ENCODE peak calls at places on chromosomes 6 and 20, in eight cellular contexts. One of them, this sample, is unnamed.

GRCh38 chr6:49325901-49326300 is 137.2 kb downstream of the MMUT start:
- DNase-seq in fibroblast of lung: no peak
- DNase-seq in SK-N-MC: no peak
- DNase-seq in neural progenitor cell: no peak
- DNase-seq in A673: peak; percentile 2
- DNase-seq in HCT116: no peak
- DNase-seq in K562: no peak
- DNase-seq in GM12878: no peak
- DNase-seq in this sample: no peak

GRCh38 chr6:12136905-12137304 is 124.8 kb downstream of the HIVEP1 start:
- DNase-seq in fibroblast of lung: peak; percentile 59
- DNase-seq in SK-N-MC: no peak
- DNase-seq in neural progenitor cell: no peak
- DNase-seq in A673: peak; percentile 27
- DNase-seq in HCT116: no peak
- DNase-seq in K562: no peak
- DNase-seq in GM12878: no peak
- DNase-seq in this sample: peak; percentile 70

GRCh38 chr20:5947276-5947675 is 3.1 kb downstream of the TRMT6 start:
- DNase-seq in fibroblast of lung: no peak
- DNase-seq in SK-N-MC: no peak
- DNase-seq in neural progenitor cell: no peak
- DNase-seq in A673: no peak
- DNase-seq in HCT116: no peak
- DNase-seq in K562: no peak
- DNase-seq in GM12878: no peak
- DNase-seq in this sample: peak; percentile 80

GRCh38 chr6:121093928-121094327 is 240.4 kb downstream of the TBC1D32 start:
- DNase-seq in fibroblast of lung: peak; percentile 55
- DNase-seq in SK-N-MC: no peak
- DNase-seq in neural progenitor cell: no peak
- DNase-seq in A673: no peak
- DNase-seq in HCT116: no peak
- DNase-seq in K562: no peak
- DNase-seq in GM12878: no peak
- DNase-seq in this sample: no peak

GRCh38 chr6:79946242-79946641 is 1.1 kb downstream of the ELOVL4 start:
- DNase-seq in fibroblast of lung: peak; percentile 45
- DNase-seq in SK-N-MC: no peak
- DNase-seq in neural progenitor cell: peak; percentile 78
- DNase-seq in A673: peak; percentile 67
- DNase-seq in HCT116: no peak
- DNase-seq in K562: no peak
- DNase-seq in GM12878: no peak
- DNase-seq in this sample: peak; percentile 16

GRCh38 chr6:105757512-105758200 is 328.5 kb upstream of the PRDM1 start:
- DNase-seq in fibroblast of lung: no peak
- DNase-seq in SK-N-MC: no peak
- DNase-seq in neural progenitor cell: no peak
- DNase-seq in A673: no peak
- DNase-seq in HCT116: no peak
- DNase-seq in K562: no peak
- DNase-seq in GM12878: peak; percentile 76
- DNase-seq in this sample: peak; percentile 70

GRCh38 chr6:14442250-14442649 is 324.7 kb downstream of the CD83 start:
- DNase-seq in fibroblast of lung: no peak
- DNase-seq in SK-N-MC: no peak
- DNase-seq in neural progenitor cell: no peak
- DNase-seq in A673: no peak
- DNase-seq in HCT116: no peak
- DNase-seq in K562: no peak
- DNase-seq in GM12878: no peak
- DNase-seq in this sample: no peak

GRCh38 chr6:109082178-109082577 is 12.5 kb downstream of the SESN1 start:
- DNase-seq in fibroblast of lung: peak; percentile 56
- DNase-seq in SK-N-MC: no peak
- DNase-seq in neural progenitor cell: no peak
- DNase-seq in A673: no peak
- DNase-seq in HCT116: no peak
- DNase-seq in K562: no peak
- DNase-seq in GM12878: no peak
- DNase-seq in this sample: no peak

GRCh38 chr20:32004963-32005362 is 5.3 kb upstream of the CCM2L start:
- DNase-seq in fibroblast of lung: peak; percentile 46
- DNase-seq in SK-N-MC: no peak
- DNase-seq in neural progenitor cell: no peak
- DNase-seq in A673: no peak
- DNase-seq in HCT116: peak; percentile 13
- DNase-seq in K562: peak; percentile 30
- DNase-seq in GM12878: no peak
- DNase-seq in this sample: peak; percentile 21

GRCh38 chr6:26427093-26427809 is 13.1 kb upstream of the BTN3A3 start:
- DNase-seq in fibroblast of lung: no peak
- DNase-seq in SK-N-MC: no peak
- DNase-seq in neural progenitor cell: no peak
- DNase-seq in A673: no peak
- DNase-seq in HCT116: no peak
- DNase-seq in K562: peak; percentile 31
- DNase-seq in GM12878: no peak
- DNase-seq in this sample: no peak

DNA sequence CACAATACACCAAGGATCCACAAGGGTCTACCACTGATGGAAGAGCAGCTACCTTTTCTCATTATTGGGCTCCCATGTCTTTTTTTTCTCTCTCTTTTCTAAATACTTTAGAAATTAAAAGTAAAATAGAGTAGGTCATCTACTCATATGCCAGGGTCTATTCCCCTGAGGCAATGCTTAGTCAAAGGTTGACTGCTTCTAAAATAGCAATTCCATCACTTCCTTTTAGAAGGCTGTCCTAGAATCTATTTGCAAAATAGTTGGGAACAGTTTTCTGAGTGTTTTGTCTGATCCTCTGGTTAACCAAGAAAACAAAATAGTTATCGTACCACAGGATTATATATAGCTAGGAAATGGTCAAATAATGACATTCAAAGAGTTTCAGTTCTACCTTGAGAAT is 174.1 kb downstream of the COL21A1 start:
- DNase-seq in fibroblast of lung: peak; percentile 38
- DNase-seq in SK-N-MC: no peak
- DNase-seq in neural progenitor cell: no peak
- DNase-seq in A673: no peak
- DNase-seq in HCT116: no peak
- DNase-seq in K562: no peak
- DNase-seq in GM12878: no peak
- DNase-seq in this sample: no peak
- TF ChIP-seq EZH2 in fibroblast of lung: no peak
- TF ChIP-seq EZH2 in SK-N-MC: no peak
- TF ChIP-seq EZH2 in neural progenitor cell: no peak
- TF ChIP-seq EZH2 in A673: no peak
- TF ChIP-seq EZH2 in HCT116: no peak
- TF ChIP-seq EZH2 in K562: no peak
- TF ChIP-seq EZH2 in GM12878: no peak
- TF ChIP-seq EZH2 in this sample: no peak

DNA sequence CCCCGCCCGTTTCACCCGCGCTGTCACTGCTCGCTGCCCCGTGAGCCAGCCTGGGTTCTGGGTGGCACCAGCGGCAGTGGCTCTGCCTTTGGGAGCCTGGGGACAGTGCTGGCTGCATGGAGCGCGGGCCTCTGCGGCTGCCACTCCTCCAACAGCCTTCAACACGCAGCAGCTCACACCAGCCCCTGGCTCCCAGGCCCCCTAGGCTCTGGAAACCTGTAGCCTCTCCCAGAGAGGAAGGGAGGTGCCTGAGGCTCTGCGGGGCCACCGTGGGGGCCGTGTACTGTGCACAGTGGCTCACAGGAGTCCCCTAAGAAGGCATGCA is 163.9 kb upstream of the AFDN start:
- DNase-seq in fibroblast of lung: no peak
- DNase-seq in SK-N-MC: no peak
- DNase-seq in neural progenitor cell: no peak
- DNase-seq in A673: no peak
- DNase-seq in HCT116: no peak
- DNase-seq in K562: no peak
- DNase-seq in GM12878: no peak
- DNase-seq in this sample: no peak
- TF ChIP-seq EZH2 in fibroblast of lung: no peak
- TF ChIP-seq EZH2 in SK-N-MC: no peak
- TF ChIP-seq EZH2 in neural progenitor cell: no peak
- TF ChIP-seq EZH2 in A673: no peak
- TF ChIP-seq EZH2 in HCT116: no peak
- TF ChIP-seq EZH2 in K562: no peak
- TF ChIP-seq EZH2 in GM12878: no peak
- TF ChIP-seq EZH2 in this sample: no peak

GRCh38 chr20:672975-673604 is 2.5 kb downstream of the SCRT2 start:
- DNase-seq in fibroblast of lung: no peak
- DNase-seq in SK-N-MC: no peak
- DNase-seq in neural progenitor cell: no peak
- DNase-seq in A673: no peak
- DNase-seq in HCT116: no peak
- DNase-seq in K562: peak; percentile 29
- DNase-seq in GM12878: no peak
- DNase-seq in this sample: peak; percentile 17
- TF ChIP-seq EZH2 in fibroblast of lung: no peak
- TF ChIP-seq EZH2 in SK-N-MC: no peak
- TF ChIP-seq EZH2 in neural progenitor cell: no peak
- TF ChIP-seq EZH2 in A673: no peak
- TF ChIP-seq EZH2 in HCT116: no peak
- TF ChIP-seq EZH2 in K562: no peak
- TF ChIP-seq EZH2 in GM12878: no peak
- TF ChIP-seq EZH2 in this sample: no peak

DNA sequence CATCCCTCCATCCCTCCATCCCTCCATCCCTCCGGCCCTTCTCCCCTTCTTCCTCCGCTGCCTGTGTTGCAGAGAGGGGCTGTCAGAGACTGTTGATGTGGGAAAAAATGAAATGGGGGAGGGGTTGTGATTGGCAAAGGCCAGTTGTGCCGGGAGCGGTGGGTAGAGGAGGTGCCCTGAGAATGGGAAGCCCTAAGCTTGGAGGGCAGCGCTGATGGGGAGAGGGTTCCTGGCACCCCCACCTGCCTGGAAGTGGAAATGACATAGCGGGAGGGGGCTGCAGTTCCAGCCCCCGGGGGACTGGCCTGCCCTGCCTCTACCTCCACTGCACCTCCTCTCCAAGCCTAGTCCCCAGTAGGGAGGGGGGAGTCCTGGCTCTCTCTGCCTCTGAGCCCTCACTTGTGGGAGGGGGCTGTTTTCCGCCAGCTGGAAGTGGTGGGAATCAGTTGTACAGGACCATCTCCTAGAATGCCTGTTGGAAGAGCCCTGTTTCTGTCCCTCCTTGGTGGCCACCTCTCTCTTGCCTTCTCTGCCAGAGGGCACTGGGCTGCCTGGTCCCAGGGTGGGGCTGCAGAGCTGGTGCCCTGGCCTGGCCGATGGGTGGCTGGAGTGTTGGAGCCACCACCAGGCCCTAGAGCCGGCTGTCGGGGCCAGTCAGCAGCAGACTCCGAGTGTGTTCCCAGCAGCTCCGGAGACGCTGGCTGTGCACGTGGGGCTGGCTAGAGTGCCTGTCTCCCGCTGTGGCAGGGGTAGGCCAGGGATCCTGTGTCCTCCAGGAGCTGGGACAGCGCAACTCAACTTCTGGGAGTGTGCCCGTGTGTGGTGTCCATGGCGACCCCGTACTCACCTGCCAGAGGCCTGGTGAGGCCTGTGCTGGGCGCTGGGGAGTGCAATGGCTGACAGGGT is 1.5 kb downstream of the DLGAP4 start:
- DNase-seq in fibroblast of lung: no peak
- DNase-seq in SK-N-MC: no peak
- DNase-seq in neural progenitor cell: peak; percentile 40
- DNase-seq in A673: no peak
- DNase-seq in HCT116: no peak
- DNase-seq in K562: peak; percentile 7
- DNase-seq in GM12878: no peak
- DNase-seq in this sample: no peak
- TF ChIP-seq EZH2 in fibroblast of lung: no peak
- TF ChIP-seq EZH2 in SK-N-MC: no peak
- TF ChIP-seq EZH2 in neural progenitor cell: no peak
- TF ChIP-seq EZH2 in A673: no peak
- TF ChIP-seq EZH2 in HCT116: no peak
- TF ChIP-seq EZH2 in K562: no peak
- TF ChIP-seq EZH2 in GM12878: no peak
- TF ChIP-seq EZH2 in this sample: no peak

GRCh38 chr20:47859255-47859654 is 74.0 kb upstream of the SULF2 start:
- DNase-seq in fibroblast of lung: no peak
- DNase-seq in SK-N-MC: no peak
- DNase-seq in neural progenitor cell: no peak
- DNase-seq in A673: no peak
- DNase-seq in HCT116: no peak
- DNase-seq in K562: no peak
- DNase-seq in GM12878: no peak
- DNase-seq in this sample: no peak
- TF ChIP-seq EZH2 in fibroblast of lung: no peak
- TF ChIP-seq EZH2 in SK-N-MC: no peak
- TF ChIP-seq EZH2 in neural progenitor cell: no peak
- TF ChIP-seq EZH2 in A673: no peak
- TF ChIP-seq EZH2 in HCT116: no peak
- TF ChIP-seq EZH2 in K562: no peak
- TF ChIP-seq EZH2 in GM12878: no peak
- TF ChIP-seq EZH2 in this sample: no peak

GRCh38 chr6:165988306-165988756 is 179.3 kb downstream of the TBXT start:
- DNase-seq in fibroblast of lung: no peak
- DNase-seq in SK-N-MC: no peak
- DNase-seq in neural progenitor cell: peak; percentile 60
- DNase-seq in A673: no peak
- DNase-seq in HCT116: no peak
- DNase-seq in K562: no peak
- DNase-seq in GM12878: no peak
- DNase-seq in this sample: no peak

GRCh38 chr6:165987483-165988305 is 180.0 kb downstream of the TBXT start:
- DNase-seq in fibroblast of lung: peak; percentile 91
- DNase-seq in SK-N-MC: no peak
- DNase-seq in neural progenitor cell: peak; percentile 85
- DNase-seq in A673: no peak
- DNase-seq in HCT116: no peak
- DNase-seq in K562: no peak
- DNase-seq in GM12878: no peak
- DNase-seq in this sample: no peak

GRCh38 chr6:165985281-165985925 is 182.2 kb downstream of the TBXT start:
- DNase-seq in fibroblast of lung: no peak
- DNase-seq in SK-N-MC: no peak
- DNase-seq in neural progenitor cell: no peak
- DNase-seq in A673: no peak
- DNase-seq in HCT116: no peak
- DNase-seq in K562: no peak
- DNase-seq in GM12878: no peak
- DNase-seq in this sample: no peak

GRCh38 chr6:165985926-165986646 is 181.6 kb downstream of the TBXT start:
- DNase-seq in fibroblast of lung: no peak
- DNase-seq in SK-N-MC: no peak
- DNase-seq in neural progenitor cell: peak; percentile 31
- DNase-seq in A673: no peak
- DNase-seq in HCT116: no peak
- DNase-seq in K562: no peak
- DNase-seq in GM12878: no peak
- DNase-seq in this sample: no peak

GRCh38 chr6:165986647-165987482 is 180.8 kb downstream of the TBXT start:
- DNase-seq in fibroblast of lung: peak; percentile 36
- DNase-seq in SK-N-MC: no peak
- DNase-seq in neural progenitor cell: peak; percentile 69
- DNase-seq in A673: no peak
- DNase-seq in HCT116: no peak
- DNase-seq in K562: no peak
- DNase-seq in GM12878: no peak
- DNase-seq in this sample: no peak
- TF ChIP-seq EZH2 in fibroblast of lung: peak; percentile 4
- TF ChIP-seq EZH2 in SK-N-MC: no peak
- TF ChIP-seq EZH2 in neural progenitor cell: peak; percentile 93
- TF ChIP-seq EZH2 in A673: peak; percentile 65
- TF ChIP-seq EZH2 in HCT116: no peak
- TF ChIP-seq EZH2 in K562: no peak
- TF ChIP-seq EZH2 in GM12878: no peak
- TF ChIP-seq EZH2 in this sample: no peak